ENCODE peak calls at places on chromosomes 7 and 10, in five cellular contexts. K, M, S, N and O are unnamed samples. For H3K4me1, the result is how much of the 10 kb centered on the place peaks cover.

GRCh38 chr7:111815354-111815753 is 253.1 kb upstream of the IMMP2L start:
- DNase-seq in S (no peak), K (no peak), N (no peak), M (no peak), O (no peak)

GRCh38 chr10:101453318-101453717 is 99.4 kb downstream of the BTRC start:
- DNase-seq in M (no peak), N (no peak), S (no peak), K (no peak), O (no peak)

GRCh38 chr10:120085386-120085785 is 192.9 kb downstream of the SEC23IP start:
- DNase-seq in N (no peak), M (no peak), K (no peak), S (no peak), O (no peak)

GRCh38 chr10:124291009-124291671 is 127.6 kb downstream of the OAT start:
- DNase-seq in N (peak), M (no peak), S (no peak), K (no peak), O (no peak)

GRCh38 chr7:121137580-121137979 is 149.1 kb downstream of the CPED1 start:
- DNase-seq in K (no peak), N (no peak), S (no peak), M (no peak), O (no peak)

GRCh38 chr7:73351447-73352167 is 23.6 kb downstream of the FKBP6 start:
- DNase-seq in N (no peak), K (no peak), M (no peak), S (no peak), O (no peak)

GRCh38 chr7:2646680-2647571 is 15.1 kb downstream of the TTYH3 start:
- DNase-seq in N (no peak), M (no peak), K (no peak), S (peak), O (no peak)

GRCh38 chr7:116216956-116217570 is 6.7 kb downstream of the TES start:
- DNase-seq in S (no peak), M (no peak), N (no peak), K (no peak), O (no peak)

GRCh38 chr10:59212399-59212798 is 36.0 kb downstream of the PHYHIPL start:
- DNase-seq in K (no peak), S (no peak), N (no peak), M (no peak), O (no peak)

GRCh38 chr7:18345641-18346234 is 149.8 kb upstream of the HDAC9 start:
- DNase-seq in M (peak), N (no peak), K (peak), S (peak), O (no peak)

DNA sequence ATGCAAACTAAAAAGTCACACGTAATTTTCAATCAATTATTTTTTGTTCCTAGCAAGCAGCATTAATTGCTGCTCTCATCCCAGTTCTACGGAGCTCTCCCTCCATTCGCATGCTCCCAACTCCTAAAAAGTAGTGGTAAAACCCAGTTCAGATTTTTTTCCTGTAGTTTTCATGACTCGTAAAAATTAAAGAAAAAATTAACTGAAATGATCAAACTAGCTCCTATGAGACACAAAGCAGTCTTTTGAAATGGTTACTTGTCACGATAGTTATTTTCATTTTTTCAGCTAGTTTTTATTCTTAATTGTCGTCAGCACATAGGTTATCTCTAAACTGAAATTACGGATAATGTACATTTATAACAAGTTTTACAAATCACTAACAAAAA is 1.8 kb downstream of the HNRNPA2B1 start:
- DNase-seq in K (no peak), N (no peak), S (no peak), M (no peak), O (no peak)
- H3K4me1 ChIP-seq in K (half or more), N (half or more), S (under half), M (under half), O (half or more)

DNA sequence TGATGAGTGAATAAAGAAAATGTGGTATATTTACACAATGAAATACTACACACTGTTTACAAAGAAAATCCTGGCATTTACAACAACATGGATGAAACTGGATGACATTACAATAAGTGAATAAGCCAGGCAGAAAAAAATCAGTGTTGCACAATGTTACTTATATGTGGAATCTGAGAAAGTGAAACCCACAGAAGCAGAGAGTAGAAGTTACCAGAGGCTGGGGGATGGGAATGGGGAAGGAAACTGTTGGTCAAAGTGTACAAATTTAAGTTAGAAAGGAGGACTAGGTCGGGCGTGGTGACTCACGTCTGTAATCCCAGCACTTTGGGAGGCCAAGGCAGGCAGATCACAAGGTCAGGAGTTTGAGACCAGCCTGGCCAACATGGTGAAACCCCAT is 538.5 kb upstream of the MKI67 start:
- DNase-seq in K (no peak), M (no peak), S (no peak), N (no peak), O (no peak)
- H3K27ac ChIP-seq in K (no peak), M (no peak), S (no peak), N (no peak), O (no peak)

GRCh38 chr10:69451209-69451783 is at the start of gene TSPAN15:
- DNase-seq in K (peak), M (peak), S (peak), N (peak), O (no peak)
- TF ChIP-seq POLR2AphosphoS5 in K (peak), M (no peak), S (peak), N (no peak), O (peak)

DNA sequence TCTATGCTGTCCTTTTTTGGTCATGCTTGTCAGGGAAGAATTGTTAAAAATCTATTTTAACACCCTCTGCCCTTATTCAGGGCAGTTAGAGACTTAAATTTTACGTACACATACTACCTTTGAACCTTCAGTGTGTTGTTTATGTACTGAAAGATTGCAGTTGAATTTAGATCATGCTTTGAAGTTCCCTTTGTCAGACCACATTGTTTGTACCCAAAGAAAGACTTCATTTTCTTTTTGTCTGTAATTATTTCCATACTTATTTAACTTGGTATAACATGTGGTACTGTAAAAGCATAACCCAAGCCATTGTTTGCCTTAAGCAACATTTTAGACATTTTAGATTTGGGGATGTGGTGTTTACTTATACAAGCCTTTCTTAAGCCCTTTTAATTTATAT is 96.1 kb downstream of the MMRN2 start:
- DNase-seq in N (no peak), S (no peak), M (peak), K (no peak), O (no peak)
- H3K4me1 ChIP-seq in N (under half), S (under half), M (under half), K (under half), O (under half)

GRCh38 chr7:541661-542060 is 22.0 kb upstream of the PDGFA start:
- DNase-seq in K (no peak), M (no peak), N (no peak), S (no peak), O (no peak)
- H3K27ac ChIP-seq in K (no peak), M (no peak), N (no peak), S (peak), O (no peak)

GRCh38 chr7:88226886-88227516 is 7.2 kb upstream of the SRI start:
- DNase-seq in S (peak), N (no peak), K (peak), M (peak), O (no peak)
- TF ChIP-seq POLR2AphosphoS5 in S (no peak), N (no peak), K (no peak), M (no peak), O (no peak)

DNA sequence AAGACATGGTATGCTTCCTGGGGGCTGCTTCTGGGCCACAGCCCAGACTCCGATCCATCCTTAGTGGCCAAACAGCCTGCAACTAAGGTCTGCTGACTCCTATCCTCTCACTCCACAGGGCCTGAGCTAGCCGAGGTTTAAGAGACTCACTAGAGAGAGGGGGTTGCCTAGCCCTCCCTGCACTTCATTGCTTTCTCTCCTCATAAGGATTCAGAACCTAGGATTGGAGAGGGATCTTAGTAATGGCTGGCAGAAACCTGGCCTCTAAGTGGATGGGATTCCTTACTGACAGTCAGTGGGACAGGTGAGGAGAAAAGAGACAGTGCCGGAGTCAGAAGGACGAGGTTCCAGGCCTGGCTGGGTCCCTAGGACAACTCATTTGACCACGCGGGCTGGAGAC is 8.2 kb upstream of the DDIT4 start:
- DNase-seq in M (no peak), K (no peak), N (no peak), S (no peak), O (no peak)
- H3K4me1 ChIP-seq in M (half or more), K (under half), N (under half), S (under half), O (under half)